ENCODE peak calls at places on chromosomes 2 and 18, in ten cellular contexts. N is fibroblast of mammary gland, Z is left ventricle myocardium inferior, H is psoas muscle, E is left lung, A is A549, G is glutamatergic neuron, O is progenitor cell of endocrine pancreas, I is activated B cell treated with CpG ODN at 0.5 μM for 24 hours, V is HFF-Myc. B is an unnamed sample.

GRCh38 chr2:51079945-51080344 is 48.0 kb upstream of the NRXN1 start:
- DNase-seq in N (no peak), Z (no peak), H (no peak), E (no peak), A (no peak), G (no peak), O (no peak), I (no peak), V (no peak), B (no peak)

GRCh38 chr2:201984800-201985525 is 48.7 kb upstream of the FZD7 start:
- DNase-seq in N (no peak), Z (no peak), H (no peak), E (no peak), A (no peak), G (no peak), O (no peak), I (no peak), V (no peak), B (no peak)

GRCh38 chr2:216539120-216539519 is 40.5 kb downstream of the RPL37A start:
- DNase-seq in N (no peak), Z (no peak), H (no peak), E (no peak), A (no peak), G (no peak), O (no peak), I (no peak), V (no peak), B (no peak)

GRCh38 chr2:71959494-71959893 is 188.2 kb downstream of the CYP26B1 start:
- DNase-seq in N (no peak), Z (no peak), H (no peak), E (no peak), A (no peak), G (no peak), O (no peak), I (no peak), V (no peak), B (no peak)

GRCh38 chr2:98148968-98149697 is 62.2 kb downstream of the VWA3B start:
- DNase-seq in N (peak), Z (no peak), H (no peak), E (no peak), A (no peak), G (no peak), O (no peak), I (no peak), V (no peak), B (no peak)

GRCh38 chr18:23912356-23912755 is 102.2 kb upstream of the TTC39C start:
- DNase-seq in N (peak), Z (no peak), H (no peak), E (no peak), A (no peak), G (no peak), O (no peak), I (no peak), V (no peak), B (no peak)

GRCh38 chr18:55314615-55315237 is 273.3 kb downstream of the TCF4 start:
- DNase-seq in N (no peak), Z (no peak), H (no peak), E (no peak), A (no peak), G (peak), O (no peak), I (no peak), V (no peak), B (no peak)

GRCh38 chr18:35588995-35589394 is 7.5 kb downstream of the GALNT1 start:
- DNase-seq in N (no peak), Z (no peak), H (no peak), E (no peak), A (no peak), G (no peak), O (no peak), I (peak), V (no peak), B (no peak)

GRCh38 chr2:24883946-24884345 is 36.1 kb downstream of the ADCY3 start:
- DNase-seq in N (peak), Z (no peak), H (no peak), E (no peak), A (no peak), G (no peak), O (no peak), I (no peak), V (no peak), B (no peak)

GRCh38 chr2:171522804-171523338 is 597 bp downstream of the CYBRD1 start:
- DNase-seq in N (peak), Z (peak), H (no peak), E (peak), A (peak), G (peak), O (peak), I (no peak), V (no peak), B (peak)

GRCh38 chr2:37343537-37344434 is 644 bp upstream of the QPCT start:
- DNase-seq in N (peak), Z (no peak), H (no peak), E (no peak), A (peak), G (no peak), O (no peak), I (no peak), V (no peak), B (no peak)

GRCh38 chr2:19503915-19504314 is 145.5 kb upstream of the OSR1 start:
- DNase-seq in N (no peak), Z (no peak), H (no peak), E (no peak), A (no peak), G (no peak), O (no peak), I (no peak), V (no peak), B (no peak)

GRCh38 chr18:6139007-6139406 is 243.7 kb upstream of the TMEM200C start:
- DNase-seq in N (no peak), Z (no peak), H (no peak), E (no peak), A (no peak), G (no peak), O (no peak), I (no peak), V (no peak), B (no peak)

GRCh38 chr2:137886432-137886831 is 77.8 kb upstream of the HNMT start:
- DNase-seq in N (no peak), Z (no peak), H (no peak), E (no peak), A (no peak), G (no peak), O (no peak), I (no peak), V (no peak), B (no peak)

GRCh38 chr2:129806985-129807384 is 172.5 kb upstream of the RAB6C start:
- DNase-seq in N (no peak), Z (no peak), H (no peak), E (no peak), A (no peak), G (peak), O (no peak), I (no peak), V (no peak), B (no peak)

GRCh38 chr2:18067980-18068379 is 189.5 kb downstream of the KCNS3 start:
- DNase-seq in N (no peak), Z (peak), H (no peak), E (no peak), A (no peak), G (no peak), O (no peak), I (no peak), V (no peak), B (no peak)

GRCh38 chr18:8362863-8363262 is 246.4 kb upstream of the RAB12 start:
- DNase-seq in N (no peak), Z (no peak), H (no peak), E (no peak), A (no peak), G (no peak), O (no peak), I (no peak), V (no peak), B (no peak)

GRCh38 chr2:201806442-201806841 is at the start of gene CDK15:
- DNase-seq in N (peak), Z (no peak), H (no peak), E (no peak), A (no peak), G (peak), O (no peak), I (no peak), V (no peak), B (no peak)

GRCh38 chr2:63041592-63041991 is 9.0 kb upstream of the OTX1 start:
- DNase-seq in N (no peak), Z (no peak), H (no peak), E (no peak), A (no peak), G (no peak), O (no peak), I (no peak), V (no peak), B (no peak)

GRCh38 chr2:16661536-16661935 is 4.1 kb downstream of the CYRIA start:
- DNase-seq in N (no peak), Z (no peak), H (no peak), E (no peak), A (no peak), G (no peak), O (no peak), I (no peak), V (no peak), B (no peak)

GRCh38 chr2:16660039-16660619 is 5.5 kb downstream of the CYRIA start:
- DNase-seq in N (no peak), Z (no peak), H (no peak), E (no peak), A (no peak), G (no peak), O (no peak), I (no peak), V (no peak), B (no peak)

GRCh38 chr2:16662440-16662839 is 3.2 kb downstream of the CYRIA start:
- DNase-seq in N (peak), Z (no peak), H (peak), E (no peak), A (no peak), G (no peak), O (no peak), I (no peak), V (no peak), B (no peak)

GRCh38 chr2:16663121-16663905 is 2.3 kb downstream of the CYRIA start:
- DNase-seq in N (no peak), Z (no peak), H (no peak), E (peak), A (no peak), G (no peak), O (no peak), I (no peak), V (no peak), B (no peak)

GRCh38 chr2:16661936-16662335 is 3.7 kb downstream of the CYRIA start:
- DNase-seq in N (no peak), Z (no peak), H (no peak), E (no peak), A (no peak), G (no peak), O (no peak), I (no peak), V (no peak), B (no peak)
- TF ChIP-seq CTCF in N (no peak), Z (no peak), H (no peak), E (no peak), A (no peak), G (no peak), O (no peak), I (no peak), V (no peak), B (no peak)

GRCh38 chr2:186460465-186460864 is 25.6 kb upstream of the ZC3H15 start:
- DNase-seq in N (peak), Z (no peak), H (no peak), E (no peak), A (no peak), G (no peak), O (no peak), I (no peak), V (no peak), B (no peak)
- TF ChIP-seq CTCF in N (peak), Z (peak), H (peak), E (peak), A (peak), G (peak), O (peak), I (no peak), V (no peak), B (peak)

DNA sequence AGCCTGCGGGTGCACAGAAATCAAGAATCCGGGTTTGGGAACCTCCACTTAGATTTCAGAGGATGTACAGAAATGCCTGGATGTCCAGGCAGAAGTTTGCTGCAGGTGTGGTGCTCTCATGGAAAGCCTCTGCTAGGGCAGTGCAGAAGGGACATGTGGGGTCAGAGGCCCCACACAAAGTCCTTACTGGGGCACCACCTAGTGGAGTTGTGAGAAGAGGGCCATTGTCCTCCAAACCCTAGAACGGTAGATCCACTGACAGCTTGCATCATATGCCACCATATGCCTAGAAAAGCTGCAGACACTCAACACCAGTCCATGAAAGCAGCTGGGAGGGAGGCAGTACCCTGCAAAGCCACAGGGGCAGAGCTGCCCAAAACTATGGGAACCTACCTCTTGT is 833.0 kb downstream of the TMEM182 start:
- DNase-seq in N (no peak), Z (no peak), H (no peak), E (no peak), A (no peak), G (no peak), O (no peak), I (no peak), V (no peak), B (no peak)
- TF ChIP-seq CTCF in N (no peak), Z (no peak), H (no peak), E (no peak), A (no peak), G (no peak), O (no peak), I (no peak), V (no peak), B (no peak)

DNA sequence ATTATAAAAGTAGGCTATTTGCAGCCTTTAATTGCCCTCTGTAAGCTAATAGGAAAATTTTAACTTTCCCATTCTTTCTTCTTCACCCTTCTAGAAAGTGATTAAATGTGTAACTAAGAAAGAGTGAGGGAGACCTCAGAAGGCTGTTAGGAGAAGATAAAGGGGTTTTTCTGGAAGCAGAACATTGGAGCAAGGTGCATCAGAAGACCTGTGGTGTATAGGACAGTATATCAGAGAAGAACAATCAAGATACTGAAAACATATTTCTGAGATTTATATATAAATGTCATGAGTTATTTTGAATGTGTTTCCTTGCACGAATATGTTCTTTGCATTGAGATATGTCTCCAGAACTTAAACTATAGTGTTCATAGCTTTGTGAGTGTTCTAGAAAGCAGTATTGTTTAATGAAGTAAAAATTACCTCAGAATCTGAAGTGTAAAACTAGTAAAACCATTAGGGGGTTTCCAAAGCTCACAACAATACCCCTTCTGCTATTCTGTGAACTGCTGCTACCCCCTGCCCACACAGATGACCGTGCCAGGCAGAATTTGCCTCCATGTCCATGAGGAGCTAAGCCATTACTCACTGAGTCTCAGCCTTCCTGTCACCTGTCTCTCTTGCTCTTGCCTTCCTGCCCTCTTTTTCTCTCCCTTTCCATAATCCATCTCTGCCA is 537.9 kb downstream of the EPHA4 start:
- DNase-seq in N (no peak), Z (no peak), H (no peak), E (no peak), A (no peak), G (no peak), O (no peak), I (no peak), V (no peak), B (no peak)
- TF ChIP-seq CTCF in N (no peak), Z (no peak), H (no peak), E (no peak), A (no peak), G (no peak), O (no peak), I (no peak), V (no peak), B (no peak)

GRCh38 chr2:22616031-22616430 is 768.9 kb upstream of the KLHL29 start:
- DNase-seq in N (no peak), Z (no peak), H (no peak), E (no peak), A (no peak), G (no peak), O (no peak), I (no peak), V (no peak), B (no peak)
- TF ChIP-seq CTCF in N (no peak), Z (no peak), H (no peak), E (no peak), A (no peak), G (no peak), O (no peak), I (no peak), V (no peak), B (no peak)

GRCh38 chr2:112121682-112122254 is 16.4 kb upstream of the FBLN7 start:
- DNase-seq in N (peak), Z (no peak), H (no peak), E (no peak), A (peak), G (no peak), O (no peak), I (no peak), V (peak), B (no peak)
- TF ChIP-seq CTCF in N (peak), Z (peak), H (peak), E (peak), A (peak), G (peak), O (peak), I (peak), V (peak), B (peak)

GRCh38 chr18:61583548-61583947 is 250.3 kb downstream of the CDH20 start:
- DNase-seq in N (no peak), Z (no peak), H (no peak), E (no peak), A (no peak), G (no peak), O (no peak), I (no peak), V (no peak), B (no peak)

GRCh38 chr18:61581578-61582204 is 248.5 kb downstream of the CDH20 start:
- DNase-seq in N (peak), Z (peak), H (peak), E (peak), A (peak), G (peak), O (peak), I (peak), V (no peak), B (peak)

GRCh38 chr18:61580061-61580460 is 246.8 kb downstream of the CDH20 start:
- DNase-seq in N (no peak), Z (no peak), H (no peak), E (no peak), A (no peak), G (no peak), O (no peak), I (no peak), V (no peak), B (no peak)

GRCh38 chr18:61579581-61579980 is 246.4 kb downstream of the CDH20 start:
- DNase-seq in N (no peak), Z (no peak), H (no peak), E (no peak), A (no peak), G (no peak), O (no peak), I (no peak), V (no peak), B (no peak)

GRCh38 chr18:61582205-61582710 is 249.0 kb downstream of the CDH20 start:
- DNase-seq in N (no peak), Z (peak), H (no peak), E (no peak), A (no peak), G (no peak), O (no peak), I (no peak), V (no peak), B (no peak)
- TF ChIP-seq CTCF in N (no peak), Z (no peak), H (no peak), E (no peak), A (no peak), G (peak), O (no peak), I (no peak), V (no peak), B (no peak)

GRCh38 chr2:9230051-9230802 is 23.6 kb downstream of the ASAP2 start:
- DNase-seq in N (peak), Z (peak), H (peak), E (no peak), A (no peak), G (peak), O (no peak), I (no peak), V (no peak), B (no peak)
- TF ChIP-seq CTCF in N (peak), Z (no peak), H (no peak), E (no peak), A (no peak), G (no peak), O (no peak), I (no peak), V (no peak), B (no peak)

GRCh38 chr2:40213616-40214015 is 238.3 kb downstream of the SLC8A1 start:
- DNase-seq in N (no peak), Z (no peak), H (no peak), E (no peak), A (no peak), G (no peak), O (no peak), I (no peak), V (no peak), B (no peak)
- TF ChIP-seq CTCF in N (no peak), Z (no peak), H (no peak), E (no peak), A (no peak), G (no peak), O (no peak), I (no peak), V (no peak), B (no peak)